ENCODE peak calls at places on chromosomes 5 and 9, in four cellular contexts. Z is activated CD4-positive, alpha-beta T cell treated with anti-CD3 and anti-CD28 coated beads, Interleukin-2, amount 10 ng/mL, durations not matched to agents 7 days and 5 days; D is central memory CD8-positive, alpha-beta T cell; E is NCI-H2081. L is an unnamed sample.

GRCh38 chr5:74916831-74917710 is 50.9 kb upstream of the FAM169A start:
- DNase-seq in D (no peak), Z (no peak), E (no peak), L (peak; percentile 48)

GRCh38 chr5:123929055-123929474 is 417.1 kb downstream of the CSNK1G3 start:
- DNase-seq in Z (no peak), E (no peak), D (no peak), L (no peak)

GRCh38 chr5:139458580-139459407 is 3.7 kb downstream of the ECSCR start:
- DNase-seq in E (no peak), D (peak; percentile 44), Z (peak; percentile 89), L (no peak)

GRCh38 chr5:35073168-35073567 is 25.4 kb upstream of the AGXT2 start:
- DNase-seq in Z (no peak), D (no peak), E (no peak), L (peak; percentile 47)

GRCh38 chr5:132369471-132370240 is at the start of gene SLC22A5:
- DNase-seq in D (peak; percentile 52), E (peak; percentile 60), Z (peak; percentile 59), L (peak; percentile 63)

GRCh38 chr9:136079211-136079915 is 15.7 kb downstream of the NACC2 start:
- DNase-seq in E (peak; percentile 23), D (no peak), Z (no peak), L (no peak)

GRCh38 chr5:175460126-175460525 is 16.1 kb upstream of the DRD1 start:
- DNase-seq in D (no peak), E (no peak), Z (no peak), L (no peak)

GRCh38 chr5:180333661-180334060 is 19.5 kb downstream of the GFPT2 start:
- DNase-seq in E (no peak), Z (no peak), D (no peak), L (no peak)

GRCh38 chr9:137304383-137305059 is 2.5 kb upstream of the NRARP start:
- DNase-seq in E (no peak), D (no peak), Z (peak; percentile 5), L (no peak)

GRCh38 chr5:145056805-145057204 is 778.3 kb downstream of the PRELID2 start:
- DNase-seq in D (no peak), Z (no peak), E (no peak), L (no peak)

GRCh38 chr9:115680226-115680625 is 473.4 kb upstream of the PAPPA start:
- DNase-seq in Z (no peak), E (no peak), D (no peak), L (no peak)

GRCh38 chr9:33287087-33287490 is 3.2 kb upstream of the NFX1 start:
- DNase-seq in Z (peak; percentile 79), E (peak; percentile 72), D (no peak), L (peak; percentile 51)

GRCh38 chr9:122374885-122375420 is 4.1 kb downstream of the PTGS1 start:
- DNase-seq in Z (no peak), E (no peak), D (no peak), L (no peak)

GRCh38 chr9:96073531-96074284 is 198.2 kb downstream of the ERCC6L2 start:
- DNase-seq in D (no peak), E (no peak), Z (no peak), L (no peak)

GRCh38 chr5:9761706-9762105 is 131.6 kb upstream of the TAS2R1 start:
- DNase-seq in Z (no peak), E (no peak), D (no peak), L (no peak)

GRCh38 chr5:10596886-10597451 is 33.1 kb downstream of the ANKRD33B start:
- DNase-seq in E (no peak), D (no peak), Z (no peak), L (no peak)

GRCh38 chr5:2633992-2634391 is 117.5 kb downstream of the IRX2 start:
- DNase-seq in D (no peak), Z (no peak), E (no peak), L (no peak)

GRCh38 chr9:96458226-96458625 is 8.3 kb downstream of the HABP4 start:
- DNase-seq in E (no peak), D (no peak), Z (no peak), L (no peak)

GRCh38 chr9:136373300-136374182 is at the start of gene CARD9:
- DNase-seq in D (no peak), E (no peak), Z (no peak), L (peak; percentile 13)

GRCh38 chr5:134041570-134042411 is 37.0 kb upstream of the VDAC1 start:
- DNase-seq in D (no peak), Z (peak; percentile 32), E (no peak), L (no peak)

GRCh38 chr9:108860764-108861163 is 1.3 kb upstream of the ACTL7A start:
- DNase-seq in Z (no peak), E (no peak), D (no peak), L (no peak)

GRCh38 chr9:20616808-20617207 is 5.5 kb downstream of the MLLT3 start:
- DNase-seq in E (no peak), Z (no peak), D (no peak), L (no peak)

GRCh38 chr9:82555408-82555807 is 507.5 kb downstream of the RASEF start:
- DNase-seq in E (peak; percentile 27), D (no peak), Z (no peak), L (no peak)

GRCh38 chr5:83322273-83322924 is 149.1 kb upstream of the VCAN start:
- DNase-seq in E (no peak), D (no peak), Z (no peak), L (no peak)

GRCh38 chr5:89037090-89037489 is 154.1 kb upstream of the MEF2C start:
- DNase-seq in E (no peak), D (no peak), Z (no peak), L (no peak)

GRCh38 chr5:77449277-77449676 is 42.8 kb downstream of the WDR41 start:
- DNase-seq in D (no peak), E (no peak), Z (no peak), L (peak; percentile 35)

GRCh38 chr5:132104561-132104960 is 31.0 kb downstream of the CSF2 start:
- DNase-seq in Z (no peak), E (no peak), D (no peak), L (no peak)

GRCh38 chr5:59660737-59661136 is 232.8 kb downstream of the PDE4D start:
- DNase-seq in Z (no peak), D (no peak), E (no peak), L (no peak)

GRCh38 chr9:107438211-107439030 is 51.1 kb downstream of the KLF4 start:
- DNase-seq in Z (no peak), D (no peak), E (no peak), L (no peak)

GRCh38 chr9:80522465-80522864 is 950.7 kb downstream of the TLE4 start:
- DNase-seq in E (no peak), Z (no peak), D (no peak), L (no peak)

GRCh38 chr5:123344819-123345426 is 78.3 kb downstream of the CEP120 start:
- DNase-seq in Z (peak; percentile 11), D (no peak), E (peak; percentile 32), L (peak; percentile 48)

GRCh38 chr9:75962186-75963036 is 71.9 kb downstream of the PCSK5 start:
- DNase-seq in E (peak; percentile 12), D (no peak), Z (no peak), L (peak; percentile 17)

GRCh38 chr5:28400076-28400475 is 1361.7 kb upstream of the CDH9 start:
- DNase-seq in E (no peak), D (no peak), Z (no peak), L (no peak)

GRCh38 chr9:95078934-95079333 is 238.6 kb downstream of the FANCC start:
- DNase-seq in D (no peak), Z (no peak), E (no peak), L (no peak)